ENCODE peak calls at places on chromosomes 12 and 14, in four cellular contexts. One of them, this sample, is unnamed.

GRCh38 chr14:100736269-100737180 is 9.8 kb downstream of the DLK1 start:
- DNase-seq in tibial nerve: no peak
- DNase-seq in natural killer cell: no peak
- DNase-seq in nephron progenitor cell: no peak
- DNase-seq in this sample: no peak

GRCh38 chr12:55823419-55823818 is 5.6 kb downstream of the ORMDL2 start:
- DNase-seq in tibial nerve: no peak
- DNase-seq in natural killer cell: no peak
- DNase-seq in nephron progenitor cell: no peak
- DNase-seq in this sample: no peak

GRCh38 chr12:90816353-90817089 is 138.5 kb downstream of the CCER1 start:
- DNase-seq in tibial nerve: no peak
- DNase-seq in natural killer cell: no peak
- DNase-seq in nephron progenitor cell: no peak
- DNase-seq in this sample: no peak

GRCh38 chr14:96681826-96682225 is 115.4 kb upstream of the VRK1 start:
- DNase-seq in tibial nerve: no peak
- DNase-seq in natural killer cell: no peak
- DNase-seq in nephron progenitor cell: no peak
- DNase-seq in this sample: no peak

GRCh38 chr14:53032161-53032803 is 81.4 kb upstream of the FERMT2 start:
- DNase-seq in tibial nerve: peak; percentile 51
- DNase-seq in natural killer cell: no peak
- DNase-seq in nephron progenitor cell: no peak
- DNase-seq in this sample: no peak

GRCh38 chr14:105128059-105128458 is 40.5 kb downstream of the JAG2 start:
- DNase-seq in tibial nerve: no peak
- DNase-seq in natural killer cell: no peak
- DNase-seq in nephron progenitor cell: no peak
- DNase-seq in this sample: no peak

GRCh38 chr12:129423041-129423580 is 480.7 kb downstream of the TMEM132D start:
- DNase-seq in tibial nerve: no peak
- DNase-seq in natural killer cell: no peak
- DNase-seq in nephron progenitor cell: no peak
- DNase-seq in this sample: no peak

GRCh38 chr12:105804591-105805265 is 334.0 kb downstream of the NUAK1 start:
- DNase-seq in tibial nerve: no peak
- DNase-seq in natural killer cell: no peak
- DNase-seq in nephron progenitor cell: no peak
- DNase-seq in this sample: no peak

GRCh38 chr14:63174760-63175191 is 29.5 kb upstream of the RHOJ start:
- DNase-seq in tibial nerve: peak; percentile 59
- DNase-seq in natural killer cell: no peak
- DNase-seq in nephron progenitor cell: peak; percentile 20
- DNase-seq in this sample: no peak

GRCh38 chr12:81610955-81611889 is 147.9 kb downstream of the PPFIA2 start:
- DNase-seq in tibial nerve: no peak
- DNase-seq in natural killer cell: no peak
- DNase-seq in nephron progenitor cell: no peak
- DNase-seq in this sample: no peak

GRCh38 chr12:67096533-67097318 is 172.4 kb upstream of the CAND1 start:
- DNase-seq in tibial nerve: no peak
- DNase-seq in natural killer cell: no peak
- DNase-seq in nephron progenitor cell: no peak
- DNase-seq in this sample: no peak

GRCh38 chr12:111396726-111397445 is 8.8 kb upstream of the SH2B3 start:
- DNase-seq in tibial nerve: peak; percentile 68
- DNase-seq in natural killer cell: peak; percentile 91
- DNase-seq in nephron progenitor cell: peak; percentile 94
- DNase-seq in this sample: peak; percentile 80

GRCh38 chr14:60310086-60310684 is 61.2 kb downstream of the PPM1A start:
- DNase-seq in tibial nerve: no peak
- DNase-seq in natural killer cell: no peak
- DNase-seq in nephron progenitor cell: peak; percentile 11
- DNase-seq in this sample: no peak

GRCh38 chr12:45268672-45269406 is 52.9 kb downstream of the ANO6 start:
- DNase-seq in tibial nerve: peak; percentile 67
- DNase-seq in natural killer cell: no peak
- DNase-seq in nephron progenitor cell: peak; percentile 80
- DNase-seq in this sample: no peak

GRCh38 chr12:45263587-45263986 is 47.7 kb downstream of the ANO6 start:
- DNase-seq in tibial nerve: no peak
- DNase-seq in natural killer cell: no peak
- DNase-seq in nephron progenitor cell: no peak
- DNase-seq in this sample: no peak

GRCh38 chr12:45273717-45274271 is 57.9 kb downstream of the ANO6 start:
- DNase-seq in tibial nerve: peak; percentile 38
- DNase-seq in natural killer cell: no peak
- DNase-seq in nephron progenitor cell: no peak
- DNase-seq in this sample: no peak

DNA sequence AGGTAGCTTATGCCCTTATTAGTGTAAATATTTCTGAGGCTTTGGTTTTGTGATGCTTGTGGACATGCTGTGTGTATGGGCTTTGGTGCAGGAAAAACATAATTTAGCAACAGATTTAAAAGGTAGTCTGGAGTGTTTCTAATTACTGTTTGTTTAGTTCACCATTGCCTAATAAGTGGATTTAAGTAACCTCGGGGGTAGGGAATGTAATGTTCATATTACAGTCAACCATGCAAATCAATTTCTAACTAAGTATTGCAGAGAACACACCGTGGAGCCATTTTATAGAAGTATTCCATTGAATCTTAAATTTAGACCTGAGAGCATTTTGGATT is 53.5 kb downstream of the ANO6 start:
- DNase-seq in tibial nerve: no peak
- DNase-seq in natural killer cell: no peak
- DNase-seq in nephron progenitor cell: no peak
- DNase-seq in this sample: no peak
- TF ChIP-seq CTCF in tibial nerve: no peak
- TF ChIP-seq CTCF in natural killer cell: no peak
- TF ChIP-seq CTCF in nephron progenitor cell: no peak
- TF ChIP-seq CTCF in this sample: no peak

GRCh38 chr12:3483089-3483488 is 7.9 kb upstream of the PRMT8 start:
- DNase-seq in tibial nerve: no peak
- DNase-seq in natural killer cell: no peak
- DNase-seq in nephron progenitor cell: no peak
- DNase-seq in this sample: no peak
- TF ChIP-seq CTCF in tibial nerve: no peak
- TF ChIP-seq CTCF in natural killer cell: no peak
- TF ChIP-seq CTCF in nephron progenitor cell: no peak
- TF ChIP-seq CTCF in this sample: no peak

GRCh38 chr12:120223458-120224303 is 22.8 kb upstream of the RPLP0 start:
- DNase-seq in tibial nerve: no peak
- DNase-seq in natural killer cell: no peak
- DNase-seq in nephron progenitor cell: no peak
- DNase-seq in this sample: no peak
- TF ChIP-seq CTCF in tibial nerve: no peak
- TF ChIP-seq CTCF in natural killer cell: no peak
- TF ChIP-seq CTCF in nephron progenitor cell: no peak
- TF ChIP-seq CTCF in this sample: no peak

GRCh38 chr12:51890511-51891171 is 2.7 kb downstream of the ANKRD33 start:
- DNase-seq in tibial nerve: no peak
- DNase-seq in natural killer cell: no peak
- DNase-seq in nephron progenitor cell: no peak
- DNase-seq in this sample: no peak

GRCh38 chr12:51890135-51890464 is 2.2 kb downstream of the ANKRD33 start:
- DNase-seq in tibial nerve: no peak
- DNase-seq in natural killer cell: no peak
- DNase-seq in nephron progenitor cell: no peak
- DNase-seq in this sample: no peak

GRCh38 chr12:51887476-51888315 is at the start of gene ANKRD33:
- DNase-seq in tibial nerve: no peak
- DNase-seq in natural killer cell: no peak
- DNase-seq in nephron progenitor cell: peak; percentile 82
- DNase-seq in this sample: peak; percentile 56

GRCh38 chr12:51888316-51889215 is 663 bp downstream of the ANKRD33 start:
- DNase-seq in tibial nerve: no peak
- DNase-seq in natural killer cell: no peak
- DNase-seq in nephron progenitor cell: no peak
- DNase-seq in this sample: no peak

DNA sequence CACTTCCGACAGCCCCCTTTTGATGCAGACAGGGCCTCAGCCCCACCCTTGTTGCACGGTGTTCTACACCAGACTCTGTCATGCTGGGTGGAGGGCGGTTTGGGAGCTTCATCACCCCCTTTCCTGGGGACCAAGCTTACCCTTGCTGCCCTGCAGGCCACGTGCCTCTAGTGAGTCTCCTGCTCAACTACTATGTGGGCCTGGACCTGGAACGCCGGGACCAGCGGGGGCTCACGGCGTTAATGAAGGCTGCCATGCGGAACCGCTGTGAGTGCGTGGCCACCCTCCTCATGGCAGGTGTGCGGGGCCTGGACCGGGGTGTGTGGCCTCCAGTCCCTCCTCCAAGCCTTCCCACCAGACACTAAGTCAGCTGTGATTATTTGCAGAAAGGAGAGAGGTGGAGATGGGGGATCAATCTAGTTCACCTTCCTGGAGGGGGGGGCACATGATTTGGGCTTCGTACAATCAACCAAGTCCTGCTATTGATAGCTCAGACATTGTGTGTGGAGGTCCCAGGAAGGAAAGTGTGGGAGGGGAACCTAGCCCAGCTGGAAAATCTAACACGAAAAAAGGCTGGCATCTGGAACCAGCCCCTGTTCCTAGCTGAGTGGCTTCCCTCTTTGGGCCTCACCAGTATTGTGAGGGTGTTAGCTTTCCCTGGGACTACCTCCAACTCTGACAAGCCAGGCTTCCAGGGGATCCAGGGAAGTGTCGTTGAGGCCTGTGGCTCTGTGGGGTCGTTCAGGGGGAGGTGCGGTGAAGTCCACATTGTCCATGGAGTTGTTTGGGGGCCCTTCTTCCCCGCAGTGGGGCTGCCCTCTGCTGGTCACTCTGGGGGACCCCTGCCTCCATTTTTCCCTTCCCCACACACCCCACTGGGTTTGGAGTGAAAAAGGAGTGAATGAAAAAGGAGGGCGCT is 1.6 kb downstream of the ANKRD33 start:
- DNase-seq in tibial nerve: no peak
- DNase-seq in natural killer cell: no peak
- DNase-seq in nephron progenitor cell: no peak
- DNase-seq in this sample: no peak
- TF ChIP-seq CTCF in tibial nerve: no peak
- TF ChIP-seq CTCF in natural killer cell: no peak
- TF ChIP-seq CTCF in nephron progenitor cell: peak; percentile 20
- TF ChIP-seq CTCF in this sample: peak; percentile 22

DNA sequence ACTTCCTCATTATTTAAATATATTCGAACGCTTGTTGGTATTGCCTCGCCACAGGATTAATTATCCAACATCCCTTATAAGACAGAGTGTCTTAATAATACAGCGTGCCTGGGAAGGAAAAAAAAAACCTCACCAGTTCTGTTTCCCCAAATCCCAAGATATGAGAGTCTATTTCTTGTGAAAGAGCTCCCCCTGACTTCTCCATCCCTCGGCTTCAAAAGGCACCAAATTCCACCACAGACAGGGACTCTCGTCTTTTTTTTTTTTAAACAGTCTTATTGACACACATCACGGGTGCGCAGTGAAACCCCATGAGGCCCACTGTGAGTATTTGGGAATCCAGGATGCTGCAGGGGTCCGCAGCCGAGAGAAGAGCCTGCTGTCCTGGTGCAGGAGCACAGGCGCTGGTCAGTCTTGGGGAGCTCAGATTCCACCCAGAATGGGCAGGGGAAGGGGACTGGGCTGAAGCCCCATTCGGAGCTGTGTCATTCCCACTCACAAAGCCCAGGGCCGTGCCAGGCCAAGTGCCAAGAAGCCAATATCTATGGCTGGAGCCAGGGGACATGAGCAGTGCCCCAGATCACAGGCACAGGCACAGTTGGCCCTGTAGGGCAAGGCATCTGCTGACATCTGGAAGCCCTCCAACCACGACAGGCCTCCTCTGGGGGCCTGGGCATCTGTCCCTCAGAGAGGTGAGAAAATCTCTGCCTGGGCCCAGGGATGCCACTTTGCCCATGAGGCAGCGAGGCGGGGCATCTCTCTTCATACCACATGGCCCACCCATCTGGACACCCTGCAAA is 71.9 kb downstream of the BCL11B start:
- DNase-seq in tibial nerve: no peak
- DNase-seq in natural killer cell: no peak
- DNase-seq in nephron progenitor cell: no peak
- DNase-seq in this sample: no peak
- TF ChIP-seq CTCF in tibial nerve: no peak
- TF ChIP-seq CTCF in natural killer cell: no peak
- TF ChIP-seq CTCF in nephron progenitor cell: no peak
- TF ChIP-seq CTCF in this sample: no peak

DNA sequence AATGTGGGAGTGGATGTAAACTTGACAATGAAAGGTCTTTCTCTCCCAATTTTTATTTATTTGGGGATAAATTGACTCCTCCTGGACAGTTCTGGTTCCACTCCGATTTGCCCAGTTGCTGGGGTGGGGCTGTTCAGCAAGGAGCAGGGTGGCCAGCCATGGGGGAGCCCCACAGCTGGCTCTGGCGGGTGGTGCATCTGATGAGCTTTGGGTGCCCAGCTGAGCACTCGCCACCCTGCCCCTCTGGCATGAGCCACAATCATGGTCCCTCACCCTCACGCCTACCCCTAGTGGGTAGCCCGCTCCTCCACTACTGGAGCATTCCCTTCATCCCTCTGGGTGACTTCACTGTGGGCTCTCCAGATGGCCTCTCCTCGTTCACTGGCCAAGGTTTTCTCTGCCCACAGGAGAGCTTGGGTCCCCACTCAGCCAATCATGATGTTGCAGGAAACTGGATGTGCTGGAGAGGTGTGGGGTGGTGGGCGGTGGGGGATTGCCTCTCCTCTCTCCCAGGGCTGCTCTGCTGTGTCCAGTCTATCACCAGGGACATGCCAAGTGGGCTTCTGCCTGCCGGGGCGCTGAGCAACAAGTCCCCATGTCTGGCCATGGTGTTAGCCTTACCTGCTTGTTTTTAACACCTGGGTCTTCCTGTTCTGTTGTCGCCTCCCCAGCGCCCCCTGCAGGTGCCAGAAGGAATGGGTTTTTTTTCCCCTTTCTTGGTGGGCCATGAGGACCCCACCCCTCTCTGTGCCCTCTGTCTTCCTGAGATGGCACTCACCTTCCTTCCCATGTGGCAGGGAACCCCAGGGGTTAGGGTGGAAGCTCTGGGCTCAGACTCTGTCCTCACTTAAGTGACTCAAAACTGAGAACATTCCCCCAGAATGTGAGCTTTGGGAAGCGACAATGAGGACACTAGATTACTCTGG is 3.4 kb downstream of the CYP46A1 start:
- DNase-seq in tibial nerve: no peak
- DNase-seq in natural killer cell: no peak
- DNase-seq in nephron progenitor cell: peak; percentile 56
- DNase-seq in this sample: peak; percentile 26
- TF ChIP-seq CTCF in tibial nerve: no peak
- TF ChIP-seq CTCF in natural killer cell: peak; percentile 39
- TF ChIP-seq CTCF in nephron progenitor cell: peak; percentile 75
- TF ChIP-seq CTCF in this sample: peak; percentile 77

DNA sequence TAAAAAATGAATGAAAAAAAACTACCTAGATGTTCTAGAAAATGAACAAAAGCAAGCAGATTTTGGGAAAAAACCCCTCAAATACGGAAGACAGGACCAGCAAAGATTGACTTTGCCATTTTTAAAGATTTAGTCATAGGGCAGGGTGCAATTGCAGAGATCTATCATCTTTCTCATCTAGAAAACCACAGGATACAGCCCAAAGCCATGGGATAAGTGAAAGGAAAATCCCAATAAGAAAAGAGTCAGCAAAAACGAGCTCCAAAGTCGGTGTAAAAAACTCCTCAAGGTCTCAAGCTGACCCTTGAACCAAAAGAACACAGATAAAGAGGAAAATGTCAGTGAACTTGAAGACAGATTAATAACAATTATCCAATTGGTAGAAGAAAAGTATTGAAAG is 28.0 kb downstream of the CEP290 start:
- DNase-seq in tibial nerve: no peak
- DNase-seq in natural killer cell: no peak
- DNase-seq in nephron progenitor cell: no peak
- DNase-seq in this sample: no peak
- TF ChIP-seq CTCF in tibial nerve: no peak
- TF ChIP-seq CTCF in natural killer cell: no peak
- TF ChIP-seq CTCF in nephron progenitor cell: no peak
- TF ChIP-seq CTCF in this sample: no peak

This sample was measured in progenitor cell of endocrine pancreas.